ENCODE peak calls at places on chromosome 15, in four cellular contexts. H, U, T and Z are unnamed samples.

GRCh38 chr15:88995449-88995848 is 82.3 kb upstream of the MFGE8 start:
- DNase-seq in U (no peak), H (no peak), T (no peak), Z (no peak)

GRCh38 chr15:86398986-86399677 is 319.5 kb downstream of the AGBL1 start:
- DNase-seq in T (no peak), H (no peak), U (no peak), Z (no peak)

GRCh38 chr15:64942356-64942755 is 30.7 kb downstream of the ANKDD1A start:
- DNase-seq in T (no peak), H (no peak), U (no peak), Z (no peak)

GRCh38 chr15:51866751-51867150 is 37.3 kb downstream of the TMOD3 start:
- DNase-seq in H (no peak), T (no peak), U (no peak), Z (no peak)

GRCh38 chr15:33592864-33593263 is 282.1 kb downstream of the RYR3 start:
- DNase-seq in T (no peak), U (no peak), H (no peak), Z (no peak)

GRCh38 chr15:30001592-30001991 is 81.2 kb upstream of the GOLGA8J start:
- DNase-seq in H (no peak), T (no peak), U (no peak), Z (no peak)

GRCh38 chr15:59886476-59886875 is 117.6 kb upstream of the FOXB1 start:
- DNase-seq in U (no peak), T (no peak), H (no peak), Z (no peak)

GRCh38 chr15:94412979-94413741 is 181.8 kb downstream of the MCTP2 start:
- DNase-seq in U (no peak), H (no peak), T (no peak), Z (no peak)

GRCh38 chr15:57334257-57334656 is 42.0 kb upstream of the CGNL1 start:
- DNase-seq in H (peak), T (peak), U (no peak), Z (peak)

GRCh38 chr15:46034755-46035154 is 399.9 kb downstream of the SQOR start:
- DNase-seq in U (no peak), H (no peak), T (no peak), Z (no peak)

GRCh38 chr15:89514596-89515406 is 18.4 kb upstream of the RHCG start:
- DNase-seq in T (no peak), H (peak), U (no peak), Z (peak)

GRCh38 chr15:44038801-44039200 is 156.3 kb downstream of the FRMD5 start:
- DNase-seq in H (peak), T (no peak), U (no peak), Z (no peak)

GRCh38 chr15:85956515-85957275 is 123.0 kb upstream of the AGBL1 start:
- DNase-seq in T (no peak), U (no peak), H (no peak), Z (no peak)

DNA sequence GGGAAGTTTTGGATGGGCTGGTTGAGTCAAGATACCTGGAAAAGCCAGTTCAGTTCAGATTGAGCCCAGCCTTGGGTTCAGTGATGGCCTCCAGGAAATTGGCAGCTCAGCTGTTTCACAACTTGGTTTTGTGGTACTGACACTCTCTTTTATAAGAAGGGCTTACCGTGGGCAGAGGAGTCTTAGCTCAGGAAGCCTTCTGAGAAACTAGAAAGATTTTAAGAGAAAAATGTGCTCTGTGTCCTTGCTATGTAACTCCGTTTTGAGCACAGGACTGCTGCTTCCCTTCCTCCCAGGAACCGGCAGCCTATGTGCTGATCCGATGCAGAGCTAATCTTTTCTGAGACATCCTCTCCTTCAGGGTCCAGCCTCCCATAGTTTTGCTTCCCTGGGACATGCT is 46.6 kb upstream of the RASGRP1 start:
- DNase-seq in T (no peak), U (no peak), H (no peak), Z (no peak)
- H3K27ac ChIP-seq in T (no peak), U (no peak), H (no peak), Z (no peak)

DNA sequence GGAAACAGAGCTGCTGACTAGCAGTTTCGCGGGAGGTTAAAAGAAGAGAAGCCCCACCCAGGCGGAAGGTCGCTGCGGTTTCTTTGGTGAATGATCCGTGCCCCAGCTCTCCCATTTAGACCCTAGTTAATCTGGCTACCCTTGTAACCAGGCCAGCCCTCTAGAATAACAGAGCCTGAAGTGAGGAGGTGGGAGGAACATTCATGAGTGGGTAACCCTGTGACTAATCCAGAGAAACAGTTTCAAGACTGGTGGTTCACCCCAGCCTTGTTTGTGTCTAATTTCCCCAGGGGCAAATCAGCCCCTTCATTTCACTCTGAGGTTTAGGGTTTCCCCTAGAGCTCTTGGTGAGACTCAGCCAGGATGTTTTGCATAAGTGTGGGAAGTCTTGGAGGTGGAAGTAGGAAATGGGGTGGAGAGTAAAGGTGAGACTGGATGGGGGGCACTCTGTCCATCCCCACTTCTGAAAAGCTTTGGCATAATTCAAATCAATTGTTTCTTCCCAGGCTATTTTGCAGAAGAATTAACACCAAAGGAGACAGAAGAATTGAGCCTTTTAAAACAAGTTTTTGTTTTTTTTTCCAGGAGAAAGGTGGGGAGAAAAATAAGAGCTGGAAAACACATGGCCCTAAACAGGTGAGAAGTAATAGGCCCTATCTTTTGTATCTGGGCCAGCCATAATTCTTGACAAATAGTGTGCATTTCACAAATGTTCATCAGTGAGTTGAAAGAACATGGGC is 303.1 kb downstream of the RPLP1 start:
- DNase-seq in U (no peak), H (no peak), T (no peak), Z (no peak)
- H3K27ac ChIP-seq in U (no peak), H (no peak), T (no peak), Z (no peak)

GRCh38 chr15:70376031-70376928 is 278.6 kb upstream of the TLE3 start:
- DNase-seq in U (no peak), H (no peak), T (no peak), Z (no peak)

GRCh38 chr15:70376929-70377691 is 279.4 kb upstream of the TLE3 start:
- DNase-seq in T (peak), H (no peak), U (no peak), Z (no peak)

GRCh38 chr15:70379134-70379533 is 281.4 kb upstream of the TLE3 start:
- DNase-seq in U (no peak), H (no peak), T (no peak), Z (no peak)

GRCh38 chr15:70379938-70380337 is 282.2 kb upstream of the TLE3 start:
- DNase-seq in H (no peak), T (no peak), U (no peak), Z (no peak)

GRCh38 chr15:70378126-70379031 is 280.7 kb upstream of the TLE3 start:
- DNase-seq in T (no peak), U (no peak), H (no peak), Z (no peak)
- H3K27ac ChIP-seq in T (peak), U (no peak), H (no peak), Z (no peak)

DNA sequence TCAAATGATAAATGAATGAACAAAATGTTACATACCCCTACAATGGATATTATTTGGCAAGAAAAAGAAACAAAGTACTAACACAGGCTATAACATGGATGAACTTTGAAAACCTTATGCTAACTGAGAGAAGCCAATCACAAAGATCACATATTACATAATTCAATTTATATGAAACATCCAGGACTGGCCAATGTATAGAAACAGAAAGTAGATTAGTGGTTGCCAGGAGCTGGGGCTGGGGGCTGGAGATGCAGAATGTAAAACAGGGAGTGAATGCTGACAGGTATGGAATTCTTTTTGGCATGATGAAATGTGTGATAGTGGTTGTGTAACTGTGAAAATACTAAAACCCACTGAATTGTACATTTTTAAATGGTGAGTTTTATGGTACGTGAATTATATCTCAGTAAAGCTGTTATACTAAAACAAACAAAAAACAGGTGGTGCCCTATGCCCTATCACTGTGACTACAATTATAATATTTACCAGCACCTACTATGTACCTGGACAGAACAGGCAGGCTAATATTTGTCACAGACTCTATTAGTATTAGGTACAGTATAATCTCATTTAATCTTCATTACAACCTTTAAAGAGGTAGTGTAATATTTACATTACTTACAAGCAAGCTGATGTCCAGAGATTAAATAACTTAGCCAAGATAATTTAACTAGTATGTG is 90.0 kb downstream of the ETFA start:
- DNase-seq in H (no peak), U (no peak), T (no peak), Z (no peak)
- H3K27ac ChIP-seq in H (no peak), U (no peak), T (no peak), Z (no peak)

GRCh38 chr15:36358094-36358961 is 221.1 kb upstream of the CDIN1 start:
- DNase-seq in H (no peak), U (peak), T (no peak), Z (no peak)

GRCh38 chr15:36359286-36359685 is 220.1 kb upstream of the CDIN1 start:
- DNase-seq in T (no peak), H (no peak), U (no peak), Z (no peak)

GRCh38 chr15:36356511-36356910 is 222.9 kb upstream of the CDIN1 start:
- DNase-seq in T (no peak), U (no peak), H (no peak), Z (no peak)

GRCh38 chr15:36361351-36361870 is 218.0 kb upstream of the CDIN1 start:
- DNase-seq in T (no peak), H (no peak), U (no peak), Z (no peak)

DNA sequence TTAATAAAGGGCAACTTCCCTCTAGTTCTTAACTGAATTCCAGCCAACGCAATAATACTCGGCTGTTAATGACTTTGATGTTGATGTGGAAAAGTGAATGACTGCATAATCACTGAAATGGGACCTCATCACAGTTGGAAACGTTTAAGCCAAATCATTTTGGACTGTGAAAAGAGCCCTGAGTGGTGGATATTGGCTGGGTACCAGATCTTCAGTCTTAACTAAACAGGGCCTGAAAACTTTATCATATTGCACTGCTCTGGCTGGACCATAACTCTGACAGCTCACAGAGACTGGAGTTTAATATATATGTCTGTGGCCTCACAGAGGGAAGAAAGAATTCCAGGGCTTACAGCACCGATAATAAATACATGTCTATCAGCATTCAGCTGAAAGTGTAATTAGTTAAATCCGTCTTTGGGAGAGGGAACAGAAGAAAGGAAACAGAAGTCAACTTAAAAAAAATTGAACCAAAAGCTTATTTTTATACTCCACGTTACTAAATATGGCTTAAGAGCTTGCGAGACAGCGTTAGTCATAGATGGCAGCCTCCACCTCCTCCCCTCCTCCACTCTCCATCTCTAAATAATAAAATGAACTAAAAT is 222.3 kb upstream of the CDIN1 start:
- DNase-seq in H (no peak), T (no peak), U (peak), Z (no peak)
- H3K27ac ChIP-seq in H (no peak), T (peak), U (peak), Z (no peak)

DNA sequence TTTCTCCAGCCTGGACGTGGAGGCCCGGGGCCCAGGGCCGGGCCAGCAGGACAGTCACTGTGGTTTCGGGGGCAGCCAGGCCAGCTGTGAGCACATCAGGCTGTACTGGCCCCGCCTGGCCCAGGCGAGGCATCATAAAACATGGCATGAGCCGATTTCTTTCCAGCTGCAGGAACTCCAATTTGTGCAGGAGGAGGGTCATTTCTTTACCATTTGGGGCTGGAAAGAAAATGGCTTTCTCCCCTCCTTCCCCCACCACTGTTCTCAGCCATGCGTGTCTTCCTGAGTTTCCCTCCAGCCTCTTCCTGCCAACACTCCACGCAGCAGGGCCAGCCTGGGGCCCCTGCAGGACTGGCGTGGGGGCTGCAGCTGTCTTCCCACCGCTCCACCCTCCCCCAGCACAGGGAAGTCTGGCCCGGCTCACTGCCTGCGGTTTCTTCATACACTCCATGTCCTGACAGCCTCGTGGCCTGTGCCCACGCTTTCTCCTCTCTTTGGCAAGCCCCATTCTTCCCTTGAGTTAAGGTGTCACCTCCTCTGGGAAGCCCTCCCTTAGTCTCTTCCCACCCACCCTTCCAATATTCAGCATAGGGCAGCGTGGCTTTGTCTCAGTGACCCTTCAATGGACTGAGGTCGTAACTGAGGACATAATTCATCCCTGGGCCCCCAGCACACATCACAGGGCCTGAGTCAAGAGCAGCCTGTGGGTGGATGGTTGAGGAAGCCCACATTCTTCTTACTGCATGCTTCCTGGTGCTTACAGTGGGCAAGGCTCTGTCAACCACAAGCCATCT is 135.8 kb downstream of the CHSY1 start:
- DNase-seq in U (no peak), H (no peak), T (no peak), Z (peak)
- H3K27ac ChIP-seq in U (peak), H (no peak), T (peak), Z (no peak)

DNA sequence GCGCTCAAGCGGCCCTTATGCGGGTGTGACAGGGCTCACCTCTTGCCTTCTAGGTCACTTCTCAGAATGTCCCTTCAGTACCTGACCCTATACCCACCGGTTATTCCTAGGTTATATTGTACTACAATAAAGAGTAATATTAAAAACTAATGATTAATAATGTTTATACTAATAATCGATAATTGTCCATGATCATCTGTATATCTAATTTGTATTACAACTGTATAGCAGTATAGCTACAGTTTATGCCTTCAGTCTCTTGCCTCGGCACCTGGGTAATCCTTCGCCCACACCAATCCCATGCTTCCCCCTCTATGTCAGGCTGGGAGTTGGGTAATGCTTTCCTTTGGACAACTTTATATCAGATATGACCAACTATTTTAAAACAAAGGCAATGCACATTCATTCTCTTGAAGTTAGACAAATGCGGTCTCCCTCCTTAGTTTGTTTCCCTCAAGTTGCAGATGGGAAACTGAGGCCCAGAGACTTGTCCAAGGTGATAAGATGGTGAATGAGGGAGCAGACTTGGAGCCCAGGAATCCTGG is 3.4 kb downstream of the FAH start:
- DNase-seq in U (no peak), H (no peak), T (no peak), Z (no peak)
- H3K27ac ChIP-seq in U (no peak), H (no peak), T (peak), Z (no peak)

GRCh38 chr15:73927003-73927475 is 777 bp downstream of the LOXL1 start:
- DNase-seq in H (peak), U (no peak), T (peak), Z (no peak)
- H3K27ac ChIP-seq in H (peak), U (peak), T (peak), Z (peak)

GRCh38 chr15:41858756-41859155 is 20.1 kb downstream of the PLA2G4B start:
- DNase-seq in H (no peak), U (no peak), T (no peak), Z (no peak)
- H3K27ac ChIP-seq in H (no peak), U (no peak), T (no peak), Z (no peak)

GRCh38 chr15:73696641-73697001 is 12.4 kb downstream of the CD276 start:
- DNase-seq in U (no peak), T (no peak), H (no peak), Z (no peak)

GRCh38 chr15:73699249-73700040 is 15.3 kb downstream of the CD276 start:
- DNase-seq in U (no peak), T (no peak), H (no peak), Z (no peak)

GRCh38 chr15:73697033-73697467 is 12.9 kb downstream of the CD276 start:
- DNase-seq in T (peak), H (peak), U (peak), Z (peak)

GRCh38 chr15:73694419-73694818 is 10.2 kb downstream of the CD276 start:
- DNase-seq in T (no peak), H (no peak), U (no peak), Z (no peak)

DNA sequence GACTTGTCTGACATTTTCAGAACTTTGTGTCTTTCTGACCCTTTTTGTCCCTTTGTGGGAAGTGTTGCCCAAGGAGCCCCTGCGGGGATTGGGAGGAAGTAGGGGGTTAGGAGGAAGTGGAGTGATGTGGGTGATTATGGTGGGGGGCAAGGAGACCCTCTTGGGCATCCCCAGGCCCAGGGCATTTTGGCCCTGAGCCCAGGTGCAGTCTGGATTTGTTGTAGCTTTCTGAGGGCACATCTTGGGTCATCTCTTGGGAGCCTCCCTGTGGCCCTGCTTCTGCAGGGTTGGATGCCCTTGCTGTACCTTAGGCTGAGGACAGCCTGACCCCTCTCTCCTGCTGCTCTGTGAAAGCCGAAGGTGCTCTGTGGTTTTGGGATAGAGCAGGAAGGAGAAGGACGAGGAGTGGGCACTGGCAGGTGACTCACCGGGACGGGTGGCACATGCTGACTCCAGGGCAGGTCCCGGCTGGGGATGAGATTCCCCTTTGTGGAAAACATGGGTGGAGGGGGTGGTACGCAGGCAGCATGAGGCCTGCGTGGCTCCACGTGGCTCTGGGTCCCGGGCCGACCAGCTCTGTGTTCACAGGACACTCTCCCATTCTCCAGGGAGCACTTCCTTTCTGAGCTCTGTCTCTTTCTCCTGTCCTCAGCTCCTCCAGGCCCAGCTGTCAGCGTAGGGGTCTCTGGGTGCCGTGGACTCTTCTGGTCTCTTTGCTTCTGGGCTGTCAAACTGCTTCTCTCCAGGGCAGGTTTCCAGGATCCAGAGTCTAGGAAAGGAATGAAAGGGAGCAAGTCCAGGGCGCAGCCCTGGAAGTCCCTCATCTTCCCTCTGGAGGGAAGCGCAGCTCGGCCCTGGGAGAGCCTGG is 11.8 kb downstream of the CD276 start:
- DNase-seq in H (no peak), T (no peak), U (no peak), Z (no peak)
- H3K27ac ChIP-seq in H (no peak), T (peak), U (peak), Z (peak)